ENCODE peak calls at places on chromosome 17, in nine cellular contexts. C is IMR-90, Z is heart left ventricle, P is breast epithelium, V is H1, G is uterus, O is spleen, T is A549, M is K562. D is an unnamed sample.

GRCh38 chr17:76173474-76173873 is 32.4 kb upstream of the FOXJ1 start:
- DNase-seq in T (no peak), O (no peak), V (no peak), P (no peak), G (no peak), M (no peak), Z (no peak), C (no peak), D (no peak)

GRCh38 chr17:73335591-73336503 is 24.0 kb upstream of the CDC42EP4 start:
- DNase-seq in G (no peak), P (no peak), T (peak; percentile 28), C (no peak), O (no peak), M (no peak), Z (no peak), V (no peak), D (no peak)

GRCh38 chr17:37708008-37708615 is 36.7 kb downstream of the HNF1B start:
- DNase-seq in V (no peak), M (no peak), T (peak; percentile 41), P (no peak), O (no peak), G (no peak), C (no peak), Z (no peak), D (no peak)

GRCh38 chr17:6303664-6304063 is 131.3 kb downstream of the AIPL1 start:
- DNase-seq in C (no peak), O (no peak), P (no peak), M (peak; percentile 21), T (peak; percentile 21), Z (no peak), G (no peak), V (no peak), D (no peak)

GRCh38 chr17:71633391-71633849 is 487.4 kb upstream of the SOX9 start:
- DNase-seq in Z (no peak), G (no peak), O (no peak), M (no peak), C (peak; percentile 92), V (no peak), T (peak; percentile 52), P (no peak), D (no peak)

GRCh38 chr17:50457621-50458020 is 11.1 kb downstream of the CHAD start:
- DNase-seq in V (no peak), Z (no peak), M (no peak), C (no peak), O (no peak), P (no peak), T (no peak), G (no peak), D (no peak)

GRCh38 chr17:83077411-83077810 is 2.0 kb upstream of the METRNL start:
- DNase-seq in C (no peak), G (no peak), M (no peak), O (no peak), V (no peak), P (no peak), T (no peak), Z (no peak), D (no peak)

GRCh38 chr17:49588726-49589555 is 13.3 kb downstream of the NXPH3 start:
- DNase-seq in P (peak; percentile 15), M (no peak), C (peak; percentile 51), Z (no peak), O (no peak), G (no peak), T (no peak), V (no peak), D (no peak)

GRCh38 chr17:37671813-37672544 is 28.7 kb upstream of the DDX52 start:
- DNase-seq in Z (no peak), G (no peak), P (no peak), O (no peak), T (peak; percentile 77), C (peak; percentile 96), V (no peak), M (no peak), D (no peak)

GRCh38 chr17:28725166-28725659 is 820 bp downstream of the TLCD1 start:
- DNase-seq in C (peak; percentile 65), M (peak; percentile 83), P (no peak), O (no peak), T (peak; percentile 88), V (no peak), Z (no peak), G (no peak), D (no peak)

GRCh38 chr17:76272541-76273434 is 7.6 kb downstream of the UBALD2 start:
- DNase-seq in P (no peak), Z (peak; percentile 39), G (no peak), T (no peak), M (no peak), C (no peak), V (no peak), O (peak; percentile 84), D (no peak)

GRCh38 chr17:80923211-80924110 is 68.2 kb upstream of the CHMP6 start:
- DNase-seq in C (no peak), P (no peak), T (no peak), G (no peak), Z (peak; percentile 28), O (peak; percentile 67), V (no peak), M (no peak), D (no peak)

GRCh38 chr17:47650525-47651522 is 1.1 kb downstream of the KPNB1 start:
- DNase-seq in P (peak; percentile 96), V (peak; percentile 87), G (peak; percentile 94), Z (peak; percentile 98), C (peak; percentile 94), M (peak; percentile 99), O (peak; percentile 98), T (peak; percentile 99), D (peak; percentile 50)

GRCh38 chr17:47652570-47652969 is 2.9 kb downstream of the KPNB1 start:
- DNase-seq in V (no peak), G (no peak), M (no peak), C (peak; percentile 13), P (no peak), T (no peak), O (no peak), Z (no peak), D (no peak)

GRCh38 chr17:47649972-47650524 is 329 bp downstream of the KPNB1 start:
- DNase-seq in V (no peak), T (no peak), P (peak; percentile 52), G (no peak), Z (no peak), C (no peak), O (peak; percentile 91), M (no peak), D (no peak)

GRCh38 chr17:47651704-47652103 is 2.0 kb downstream of the KPNB1 start:
- DNase-seq in T (no peak), Z (no peak), O (no peak), C (no peak), M (no peak), G (no peak), P (no peak), V (no peak), D (no peak)

GRCh38 chr17:47649153-47649971 is at the start of gene KPNB1:
- DNase-seq in C (peak; percentile 100), M (peak; percentile 100), O (peak; percentile 99), V (peak; percentile 99), P (peak; percentile 100), T (peak; percentile 100), Z (peak; percentile 100), G (peak; percentile 99), D (peak; percentile 97)
- TF ChIP-seq POLR2A in C (peak; percentile 57), M (peak; percentile 80), O (no peak), V (peak; percentile 81), P (peak; percentile 38), T (peak; percentile 71), Z (no peak), G (peak; percentile 60), D (no peak)

GRCh38 chr17:58172369-58173071 is 5.7 kb downstream of the OR4D2 start:
- DNase-seq in Z (no peak), M (peak; percentile 40), G (no peak), V (no peak), C (peak; percentile 4), O (no peak), T (peak; percentile 75), P (no peak), D (no peak)
- TF ChIP-seq CTCF in Z (peak; percentile 37), M (peak; percentile 69), G (no peak), V (no peak), C (peak; percentile 15), O (peak; percentile 58), T (peak; percentile 61), P (no peak), D (peak; percentile 52)

GRCh38 chr17:7685533-7686220 is 1.6 kb downstream of the TP53 start:
- DNase-seq in P (peak; percentile 93), T (peak; percentile 98), G (peak; percentile 91), Z (peak; percentile 94), O (peak; percentile 97), M (peak; percentile 92), V (no peak), C (peak; percentile 92), D (peak; percentile 57)

GRCh38 chr17:7686221-7687071 is 844 bp downstream of the TP53 start:
- DNase-seq in Z (peak; percentile 80), C (peak; percentile 73), G (peak; percentile 74), P (peak; percentile 79), M (peak; percentile 85), O (peak; percentile 91), V (no peak), T (peak; percentile 95), D (peak; percentile 41)

GRCh38 chr17:7687908-7688807 is at the start of gene WRAP53:
- DNase-seq in G (peak; percentile 98), T (peak; percentile 99), P (peak; percentile 97), Z (peak; percentile 98), O (peak; percentile 99), V (peak; percentile 95), M (peak; percentile 97), C (peak; percentile 99), D (peak; percentile 80)

GRCh38 chr17:7688808-7689316 is 585 bp downstream of the WRAP53 start:
- DNase-seq in T (no peak), O (no peak), C (no peak), G (no peak), M (no peak), V (no peak), Z (no peak), P (no peak), D (no peak)

GRCh38 chr17:7687072-7687907 is at the start of gene TP53:
- DNase-seq in M (peak; percentile 93), Z (peak; percentile 91), O (peak; percentile 93), G (peak; percentile 85), C (peak; percentile 90), V (no peak), P (peak; percentile 87), T (peak; percentile 97), D (peak; percentile 46)
- TF ChIP-seq POLR2A in M (peak; percentile 93), Z (no peak), O (no peak), G (peak; percentile 48), C (peak; percentile 85), V (peak; percentile 98), P (peak; percentile 65), T (peak; percentile 97), D (peak; percentile 67)

DNA sequence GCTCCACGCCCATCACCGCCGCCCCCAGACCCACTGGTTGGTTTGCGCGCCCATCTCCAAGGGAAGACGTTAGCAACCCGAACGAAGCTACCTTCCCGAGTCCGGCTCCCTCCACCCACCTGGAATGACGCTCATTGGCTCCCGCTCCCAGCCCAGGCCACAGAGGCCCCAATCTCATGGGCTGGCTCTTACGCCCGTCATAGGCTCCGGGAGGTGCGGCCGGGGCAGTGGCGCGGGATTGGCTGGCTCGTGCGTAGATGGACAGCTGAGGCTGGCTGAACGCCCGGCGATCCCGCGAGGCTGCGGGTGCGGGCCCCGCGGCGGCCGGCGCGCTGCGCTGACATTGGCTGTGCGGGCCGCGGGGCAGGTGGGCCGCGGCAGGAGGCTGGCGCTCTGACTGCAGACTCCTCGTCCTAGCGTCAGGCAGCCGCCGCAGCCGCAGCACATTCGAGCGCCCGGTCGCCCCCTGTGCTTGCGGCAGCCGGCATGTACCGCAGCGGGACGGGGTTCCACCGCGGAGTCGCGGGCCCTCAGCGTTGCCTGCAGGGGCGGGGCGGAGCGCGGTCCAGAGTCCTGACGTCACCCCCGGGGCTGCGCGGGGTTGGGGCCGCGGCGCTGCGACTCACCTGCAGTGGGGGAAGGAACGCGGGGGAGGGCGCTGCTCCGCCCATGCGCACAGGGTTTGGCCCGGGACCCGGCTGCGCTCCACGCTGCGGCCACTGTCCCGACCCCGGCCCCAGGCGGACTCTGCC is 453 bp upstream of the MYH10 start:
- DNase-seq in M (peak; percentile 98), O (peak; percentile 96), T (peak; percentile 100), Z (peak; percentile 99), V (peak; percentile 99), P (peak; percentile 98), C (peak; percentile 100), G (peak; percentile 98), D (peak; percentile 56)
- TF ChIP-seq CTCF in M (peak; percentile 28), O (no peak), T (peak; percentile 13), Z (no peak), V (peak; percentile 35), P (peak; percentile 10), C (no peak), G (peak; percentile 35), D (no peak)

D was measured in esophagus squamous epithelium.